ENCODE peak calls at places on chromosomes 3 and 15, in nine cellular contexts. G is adrenal gland; T is CD8-positive, alpha-beta T cell; U is ovary; N is HepG2; J is kidney epithelial cell; W is stomach; D is endodermal cell; M is BJ. V is an unnamed sample. For H3K36me3, the result is how much of the 10 kb centered on the place peaks cover.

GRCh38 chr3:187975571-187976360 is 178.2 kb upstream of the LPP start:
- DNase-seq in U (no peak), T (no peak), M (no peak), J (no peak), N (no peak), D (peak), W (no peak), G (no peak), V (no peak)

GRCh38 chr3:169658311-169658931 is 5.1 kb downstream of the MECOM start:
- DNase-seq in G (no peak), T (no peak), D (peak), M (no peak), N (no peak), U (no peak), W (peak), J (no peak), V (peak)

GRCh38 chr3:64048631-64049061 is 25.4 kb upstream of the PSMD6 start:
- DNase-seq in N (no peak), J (no peak), D (peak), G (no peak), T (no peak), W (no peak), M (no peak), U (no peak), V (no peak)

GRCh38 chr15:47744973-47745372 is 27.7 kb downstream of the SEMA6D start:
- DNase-seq in M (no peak), G (no peak), N (no peak), D (no peak), T (no peak), W (no peak), J (no peak), U (no peak), V (no peak)

GRCh38 chr3:185677146-185677829 is 91.2 kb downstream of the SENP2 start:
- DNase-seq in M (no peak), W (no peak), U (no peak), D (peak), T (no peak), G (peak), N (peak), J (no peak), V (no peak)

GRCh38 chr15:53836618-53837017 is 77.2 kb upstream of the WDR72 start:
- DNase-seq in D (no peak), M (no peak), J (no peak), N (peak), W (no peak), T (no peak), U (no peak), G (no peak), V (no peak)

GRCh38 chr3:190384241-190384863 is 3.6 kb upstream of the CLDN16 start:
- DNase-seq in N (peak), G (peak), D (peak), M (no peak), U (no peak), T (no peak), W (peak), J (peak), V (peak)

GRCh38 chr3:152309535-152310317 is 41.0 kb downstream of the MBNL1 start:
- DNase-seq in T (no peak), W (no peak), J (no peak), U (no peak), M (no peak), G (no peak), D (no peak), N (no peak), V (no peak)

GRCh38 chr3:20905210-20905805 is 719.3 kb upstream of the SGO1 start:
- DNase-seq in N (no peak), D (no peak), T (no peak), M (no peak), J (no peak), G (no peak), W (no peak), U (no peak), V (no peak)

GRCh38 chr15:66565141-66565595 is 630 bp downstream of the LCTL start:
- DNase-seq in U (no peak), M (no peak), J (no peak), G (no peak), W (no peak), D (no peak), T (no peak), N (no peak), V (no peak)
- H3K4me3 ChIP-seq in U (no peak), M (no peak), J (no peak), G (no peak), W (no peak), D (no peak), T (no peak), N (peak), V (no peak)

DNA sequence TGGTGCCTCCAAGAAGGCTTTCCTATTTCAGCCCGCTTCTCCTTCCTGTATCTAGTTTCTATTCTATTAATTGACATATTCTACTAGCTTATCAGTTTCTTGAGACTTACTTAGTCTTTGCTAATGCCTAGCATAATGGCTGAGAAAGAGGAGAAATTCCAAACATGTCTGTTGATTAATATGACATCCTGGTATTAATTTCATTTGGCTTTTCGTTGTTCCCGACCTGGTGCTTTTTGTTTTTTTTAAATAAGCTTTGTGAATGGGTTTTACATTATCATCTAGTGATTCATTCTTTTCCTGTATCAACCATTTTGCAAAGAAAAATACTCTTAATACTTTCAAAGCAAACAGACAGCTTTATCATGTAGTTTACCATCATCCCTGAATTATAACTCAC is 13.1 kb downstream of the WDR53 start:
- DNase-seq in T (no peak), U (no peak), W (no peak), M (no peak), J (no peak), N (no peak), D (no peak), G (no peak), V (no peak)
- TF ChIP-seq CTCF in T (no peak), U (no peak), W (no peak), M (no peak), J (no peak), N (no peak), D (no peak), G (no peak), V (no peak)

GRCh38 chr15:89330119-89330518 is 4.5 kb downstream of the POLG start:
- DNase-seq in U (no peak), G (no peak), M (no peak), T (no peak), J (no peak), W (no peak), N (no peak), D (no peak), V (no peak)
- H3K36me3 ChIP-seq in U (under half), G (half or more), M (half or more), T (half or more), J (under half), W (half or more), N (half or more), D (half or more), V (under half)

GRCh38 chr3:141430326-141430725 is 56.5 kb upstream of the RASA2 start:
- DNase-seq in U (no peak), D (peak), M (no peak), T (no peak), G (no peak), W (no peak), J (no peak), N (no peak), V (no peak)
- H3K4me3 ChIP-seq in U (no peak), D (no peak), M (no peak), T (no peak), G (no peak), W (no peak), J (no peak), N (no peak), V (no peak)

GRCh38 chr3:44065741-44066140 is 175.9 kb upstream of the TOPAZ1 start:
- DNase-seq in N (no peak), W (no peak), D (peak), U (no peak), G (no peak), M (no peak), J (no peak), T (no peak), V (no peak)
- TF ChIP-seq CTCF in N (no peak), W (no peak), D (peak), U (no peak), G (no peak), M (no peak), J (peak), T (no peak), V (no peak)

GRCh38 chr3:30637310-30638227 is 31.2 kb downstream of the TGFBR2 start:
- DNase-seq in T (no peak), N (no peak), W (no peak), G (no peak), M (no peak), D (no peak), J (no peak), U (no peak), V (no peak)
- H3K36me3 ChIP-seq in T (under half), N (half or more), W (under half), G (under half), M (under half), D (under half), J (under half), U (under half), V (under half)

V was measured in lung.